ENCODE peak calls at places on chromosomes 1 and 21, in eight cellular contexts. U is AG04450, Z is ovary, Q is MM.1S, P is tibial nerve, B is suprapubic skin, I is right atrium auricular region, X is astrocyte. D is an unnamed sample.

GRCh38 chr1:119655160-119655559 is 7.1 kb upstream of the ZNF697 start:
- DNase-seq in Z (no peak), X (no peak), U (no peak), Q (no peak), P (no peak), I (no peak), B (no peak), D (no peak)

GRCh38 chr1:193111641-193112090 is 6.5 kb upstream of the GLRX2 start:
- DNase-seq in Q (peak), U (peak), P (peak), B (peak), X (peak), Z (peak), I (peak), D (no peak)

GRCh38 chr1:51621161-51621560 is 4.3 kb downstream of the OSBPL9 start:
- DNase-seq in Q (no peak), U (no peak), B (no peak), I (no peak), Z (no peak), X (no peak), P (no peak), D (no peak)

GRCh38 chr1:24222008-24222407 is 34.9 kb upstream of the IFNLR1 start:
- DNase-seq in X (no peak), B (no peak), U (no peak), Z (no peak), P (no peak), Q (no peak), I (no peak), D (no peak)

GRCh38 chr1:233730809-233731208 is 116.9 kb downstream of the KCNK1 start:
- DNase-seq in P (no peak), I (no peak), B (no peak), Z (no peak), Q (no peak), U (no peak), X (no peak), D (no peak)

GRCh38 chr1:16925635-16926490 is 4.1 kb downstream of the CROCC start:
- DNase-seq in Q (no peak), P (no peak), B (peak), I (no peak), X (no peak), Z (no peak), U (no peak), D (no peak)

GRCh38 chr1:176959461-176959860 is 205.1 kb downstream of the ASTN1 start:
- DNase-seq in Z (no peak), X (no peak), P (no peak), I (no peak), Q (no peak), U (no peak), B (no peak), D (no peak)

GRCh38 chr1:77540501-77541161 is 141.8 kb downstream of the ZZZ3 start:
- DNase-seq in U (no peak), P (no peak), B (no peak), X (peak), Z (no peak), Q (no peak), I (no peak), D (no peak)

GRCh38 chr1:163737261-163737660 is 415.5 kb downstream of the NUF2 start:
- DNase-seq in Q (no peak), I (no peak), U (no peak), Z (no peak), X (peak), B (no peak), P (no peak), D (no peak)

GRCh38 chr1:111843177-111843576 is 87.5 kb downstream of the DDX20 start:
- DNase-seq in Q (no peak), U (no peak), I (no peak), X (no peak), B (no peak), P (no peak), Z (no peak), D (no peak)

GRCh38 chr1:30808067-30808662 is 50.6 kb upstream of the LAPTM5 start:
- DNase-seq in Q (no peak), X (no peak), P (no peak), U (no peak), B (no peak), Z (no peak), I (no peak), D (no peak)

GRCh38 chr1:202968895-202969295 is 1.8 kb upstream of the CYB5R1 start:
- DNase-seq in Q (peak), B (no peak), U (no peak), P (peak), Z (no peak), X (peak), I (peak), D (no peak)

GRCh38 chr1:18748435-18748834 is 111.0 kb downstream of the TAS1R2 start:
- DNase-seq in P (no peak), Q (no peak), U (no peak), Z (no peak), X (no peak), B (no peak), I (no peak), D (no peak)

GRCh38 chr1:100950776-100951175 is 54.9 kb downstream of the SLC30A7 start:
- DNase-seq in Q (no peak), I (no peak), P (no peak), B (no peak), U (peak), X (peak), Z (no peak), D (no peak)

GRCh38 chr1:155970531-155971167 is 7.7 kb downstream of the ARHGEF2 start:
- DNase-seq in Q (peak), Z (peak), I (peak), U (no peak), X (peak), P (peak), B (peak), D (no peak)

GRCh38 chr1:61241864-61242472 is 159.6 kb downstream of the NFIA start:
- DNase-seq in Z (no peak), X (no peak), Q (no peak), U (no peak), I (no peak), P (no peak), B (no peak), D (no peak)

GRCh38 chr1:76611782-76612445 is 255.4 kb upstream of the ST6GALNAC5 start:
- DNase-seq in I (no peak), Q (no peak), Z (no peak), U (no peak), X (no peak), B (no peak), P (no peak), D (no peak)

GRCh38 chr21:36890086-36890485 is 76.4 kb downstream of the HLCS start:
- DNase-seq in Z (no peak), B (no peak), P (no peak), Q (no peak), U (no peak), I (peak), X (peak), D (no peak)

GRCh38 chr1:154419620-154420020 is 14.5 kb downstream of the IL6R start:
- DNase-seq in P (peak), I (peak), Z (peak), B (peak), Q (peak), U (peak), X (peak), D (no peak)

GRCh38 chr1:184698969-184699368 is 55.7 kb downstream of the EDEM3 start:
- DNase-seq in Q (no peak), B (no peak), U (no peak), I (no peak), Z (no peak), X (no peak), P (no peak), D (no peak)

GRCh38 chr1:224447251-224447650 is 12.7 kb upstream of the WDR26 start:
- DNase-seq in U (no peak), Z (no peak), B (peak), X (peak), Q (no peak), P (peak), I (peak), D (no peak)

GRCh38 chr21:29077651-29078090 is 4.2 kb upstream of the CCT8 start:
- DNase-seq in P (no peak), I (no peak), Z (no peak), X (peak), Q (peak), U (no peak), B (no peak), D (no peak)

GRCh38 chr1:196355206-196355786 is 252.9 kb downstream of the KCNT2 start:
- DNase-seq in B (no peak), P (peak), Z (no peak), U (no peak), I (no peak), X (peak), Q (peak), D (no peak)

GRCh38 chr1:168360151-168360550 is 79.5 kb downstream of the TBX19 start:
- DNase-seq in P (no peak), U (no peak), Q (no peak), X (peak), Z (no peak), B (no peak), I (no peak), D (no peak)

GRCh38 chr21:45488839-45489479 is 53.3 kb downstream of the SLC19A1 start:
- DNase-seq in X (no peak), U (no peak), I (no peak), Z (no peak), Q (no peak), B (no peak), P (no peak), D (no peak)

GRCh38 chr1:162179121-162179520 is 109.6 kb downstream of the NOS1AP start:
- DNase-seq in X (no peak), Q (no peak), I (no peak), B (no peak), Z (no peak), P (no peak), U (no peak), D (no peak)

GRCh38 chr1:5576111-5577065 is 415.8 kb downstream of the NPHP4 start:
- DNase-seq in Z (no peak), B (no peak), I (no peak), X (no peak), P (no peak), Q (no peak), U (no peak), D (peak)

GRCh38 chr21:26112127-26112742 is 58.3 kb downstream of the APP start:
- DNase-seq in Z (no peak), Q (no peak), P (no peak), X (no peak), U (no peak), I (no peak), B (no peak), D (no peak)

GRCh38 chr21:46323227-46323709 is 402 bp downstream of the C21orf58 start:
- DNase-seq in Q (peak), P (no peak), Z (no peak), B (no peak), X (no peak), U (no peak), I (peak), D (no peak)

GRCh38 chr1:79005945-79006344 is 585 bp downstream of the ADGRL4 start:
- DNase-seq in I (no peak), U (no peak), Q (no peak), B (no peak), P (no peak), X (peak), Z (no peak), D (no peak)

GRCh38 chr1:87330201-87330953 is 1.7 kb downstream of the LMO4 start:
- DNase-seq in I (no peak), P (peak), U (no peak), X (peak), B (peak), Q (peak), Z (no peak), D (no peak)

GRCh38 chr1:204842892-204843291 is 27.8 kb upstream of the NFASC start:
- DNase-seq in B (no peak), X (peak), Q (peak), P (no peak), I (no peak), U (no peak), Z (no peak), D (no peak)

GRCh38 chr1:150619576-150620509 is 9.6 kb downstream of the ENSA start:
- DNase-seq in X (peak), B (no peak), U (no peak), Q (no peak), Z (no peak), I (no peak), P (no peak), D (no peak)

GRCh38 chr1:6512245-6512907 is 20.9 kb upstream of the PLEKHG5 start:
- DNase-seq in B (no peak), P (no peak), I (no peak), Z (no peak), Q (no peak), U (no peak), X (no peak), D (no peak)

GRCh38 chr1:47104816-47105215 is 32.4 kb upstream of the CYP4A22 start:
- DNase-seq in U (no peak), P (no peak), Q (no peak), Z (no peak), X (no peak), I (no peak), B (no peak), D (no peak)

GRCh38 chr1:116988248-116988647 is 13.3 kb upstream of the CD101 start:
- DNase-seq in B (no peak), U (no peak), I (no peak), Z (no peak), P (no peak), Q (no peak), X (peak), D (no peak)

DNA sequence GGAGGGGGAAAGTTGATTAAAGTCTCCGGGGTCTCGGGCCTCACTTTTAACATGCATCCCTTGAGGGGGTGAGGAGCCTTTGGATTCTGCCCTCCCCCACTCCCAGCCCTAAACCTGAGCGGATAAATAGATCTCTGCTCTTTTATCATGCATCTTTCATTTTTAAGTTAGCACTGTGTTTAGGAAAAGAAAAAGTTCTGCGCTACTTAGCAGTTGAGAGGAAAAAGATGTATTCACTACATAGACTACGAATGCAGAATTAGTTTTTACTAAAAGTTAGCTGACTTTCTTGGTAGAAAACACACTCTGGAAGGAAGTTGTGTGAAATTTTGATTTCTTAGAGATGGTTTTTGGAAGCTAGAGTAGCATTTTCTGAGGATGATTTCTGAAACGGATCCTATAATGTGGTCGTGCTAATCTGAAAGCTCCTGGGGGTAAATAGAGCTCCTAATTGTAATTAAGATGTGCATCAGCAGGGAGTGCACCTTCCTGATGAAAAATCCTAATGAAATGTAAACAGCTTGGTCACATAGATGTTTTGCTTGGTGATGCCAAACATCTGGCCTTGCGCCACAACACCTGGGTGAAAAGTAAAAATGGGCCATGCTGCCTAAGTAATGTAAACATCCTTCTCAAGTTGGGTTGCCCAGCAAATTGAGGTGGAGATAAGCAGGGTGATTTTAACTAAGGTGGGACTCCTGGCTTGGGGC is 1.8 kb downstream of the ROR1 start:
- DNase-seq in U (no peak), X (no peak), B (no peak), I (no peak), P (no peak), Q (no peak), Z (no peak), D (no peak)
- H3K27ac ChIP-seq in U (no peak), X (no peak), B (no peak), I (peak), P (peak), Q (no peak), Z (no peak), D (peak)

GRCh38 chr1:182809414-182809957 is 19.9 kb downstream of the NPL start:
- DNase-seq in X (no peak), U (no peak), Z (no peak), P (no peak), I (no peak), B (no peak), Q (no peak), D (no peak)

GRCh38 chr1:182802006-182802798 is 12.6 kb downstream of the NPL start:
- DNase-seq in Q (no peak), Z (no peak), P (no peak), B (no peak), X (no peak), U (no peak), I (no peak), D (no peak)

GRCh38 chr1:182807907-182808306 is 18.3 kb downstream of the NPL start:
- DNase-seq in U (no peak), X (no peak), Q (no peak), P (no peak), B (no peak), I (no peak), Z (no peak), D (no peak)

GRCh38 chr1:182803846-182804245 is 14.3 kb downstream of the NPL start:
- DNase-seq in Q (no peak), I (no peak), X (no peak), U (no peak), B (no peak), Z (no peak), P (no peak), D (no peak)

DNA sequence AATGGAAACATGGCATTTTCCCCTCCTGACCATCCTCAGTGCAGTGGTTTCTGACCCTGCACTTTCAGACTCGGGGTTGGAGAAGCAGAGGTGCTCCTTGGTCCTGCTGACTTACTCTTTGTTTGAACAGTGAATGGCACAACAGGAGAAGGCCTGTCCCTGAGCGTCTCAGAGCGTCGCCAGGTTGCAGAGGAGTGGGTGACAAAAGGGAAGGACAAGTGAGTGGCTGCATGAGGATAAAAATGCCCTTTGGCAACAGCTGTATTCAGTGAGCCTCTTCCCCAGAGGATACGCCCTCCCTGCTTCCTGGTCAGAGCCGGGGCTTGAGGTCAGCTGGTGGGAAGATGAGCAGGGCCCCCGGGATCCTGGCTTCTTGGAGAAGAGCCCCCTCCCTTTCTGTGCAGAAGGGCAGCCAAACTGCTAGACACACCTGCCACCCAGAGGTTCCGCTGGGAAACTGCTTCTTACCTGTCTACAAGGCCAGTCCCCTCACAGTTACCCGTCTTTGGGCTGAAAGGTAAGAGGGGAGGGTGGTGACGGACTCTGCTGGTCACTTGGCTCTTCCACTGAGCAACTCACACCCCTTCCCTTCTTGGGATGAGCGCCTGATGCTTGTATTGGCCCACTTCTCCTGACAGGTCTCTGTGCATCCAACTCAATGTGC is 16.6 kb downstream of the NPL start:
- DNase-seq in I (no peak), U (no peak), Z (no peak), Q (no peak), X (no peak), B (no peak), P (no peak), D (no peak)
- TF ChIP-seq CTCF in I (no peak), U (no peak), Z (no peak), Q (peak), X (no peak), B (no peak), P (no peak), D (no peak)

GRCh38 chr1:151945725-151946365 is 36.5 kb upstream of the THEM4 start:
- DNase-seq in X (peak), P (peak), U (peak), Z (peak), Q (peak), B (peak), I (peak), D (peak)
- H3K27ac ChIP-seq in X (peak), P (peak), U (no peak), Z (no peak), Q (no peak), B (peak), I (peak), D (peak)

GRCh38 chr1:178037510-178038253 is 56.2 kb upstream of the RASAL2 start:
- DNase-seq in Z (peak), X (peak), P (peak), Q (peak), I (peak), B (peak), U (no peak), D (no peak)
- TF ChIP-seq CTCF in Z (peak), X (no peak), P (peak), Q (no peak), I (peak), B (peak), U (peak), D (no peak)

GRCh38 chr1:67556297-67556900 is 126.2 kb upstream of the SERBP1 start:
- DNase-seq in U (no peak), Z (no peak), B (no peak), Q (no peak), I (no peak), X (no peak), P (no peak), D (no peak)
- H3K27ac ChIP-seq in U (no peak), Z (no peak), B (no peak), Q (no peak), I (no peak), X (no peak), P (peak), D (no peak)

DNA sequence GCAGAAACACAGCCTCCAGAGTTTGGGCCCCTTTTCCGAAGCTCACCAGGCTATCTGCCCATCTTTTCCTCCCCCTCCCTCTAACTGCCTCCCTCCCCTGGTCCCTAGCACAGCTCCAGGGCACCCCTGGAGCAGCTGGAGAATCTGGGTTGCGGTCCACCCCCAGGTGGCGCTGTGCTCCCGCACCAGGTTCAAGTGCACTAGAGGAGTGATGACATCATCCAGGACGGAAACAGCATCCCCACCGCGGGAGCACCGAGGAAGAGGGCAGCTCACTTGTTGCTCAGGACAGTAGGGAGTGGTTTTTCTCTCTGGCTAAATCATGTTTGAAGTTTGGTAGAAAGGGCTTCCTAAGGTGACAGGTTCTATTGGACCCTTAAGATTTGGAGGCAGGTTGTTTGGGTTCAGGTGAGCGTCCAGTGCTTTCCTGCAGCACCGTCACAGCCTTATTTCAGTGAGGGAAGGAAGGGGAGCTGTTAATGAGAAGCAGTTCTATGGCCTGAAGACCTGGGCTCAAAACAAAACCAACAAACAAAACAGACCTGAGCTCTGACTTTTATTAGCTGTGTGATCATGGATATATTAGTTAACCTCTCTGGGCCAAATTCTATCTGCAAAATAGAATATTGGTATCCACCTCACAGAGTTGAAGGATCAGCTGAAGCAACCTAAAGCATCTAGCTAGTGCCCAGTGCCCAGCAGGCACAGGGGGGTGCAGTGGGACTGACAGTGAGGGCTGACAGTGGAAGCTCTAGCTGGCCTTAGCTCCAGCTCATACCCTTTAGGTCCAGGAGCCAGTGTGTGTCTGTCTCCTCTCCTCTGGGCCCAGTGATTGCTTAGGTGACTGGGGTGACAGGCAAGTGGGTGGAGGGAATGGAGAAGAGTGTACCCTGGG is 7.5 kb downstream of the SHISA4 start:
- DNase-seq in I (peak), X (peak), Z (peak), P (peak), B (peak), Q (peak), U (peak), D (no peak)
- TF ChIP-seq CTCF in I (peak), X (peak), Z (peak), P (peak), B (peak), Q (peak), U (peak), D (peak)

GRCh38 chr1:178509608-178510007 is 3.3 kb upstream of the TEX35 start:
- DNase-seq in P (no peak), Q (no peak), B (no peak), U (no peak), X (no peak), Z (no peak), I (no peak), D (no peak)
- H3K27ac ChIP-seq in P (no peak), Q (no peak), B (no peak), U (no peak), X (no peak), Z (no peak), I (peak), D (no peak)